ENCODE peak calls at places on chromosome 4, in four cellular contexts. M is heart right ventricle, D is neural progenitor cell, V is astrocyte of the spinal cord. N is an unnamed sample.
A peak's percentile ranks its signal among the peaks of the same experiment; 100 is the strongest.

GRCh38 chr4:108794136-108794535 is 31.3 kb upstream of the ETNPPL start:
- DNase-seq in M (no peak), D (no peak), V (peak; percentile 22), N (peak; percentile 61)

GRCh38 chr4:37758226-37758625 is 68.3 kb upstream of the PGM2 start:
- DNase-seq in M (peak; percentile 22), D (no peak), V (peak; percentile 41), N (no peak)

GRCh38 chr4:143743591-143743990 is 43.1 kb upstream of the FREM3 start:
- DNase-seq in M (no peak), D (no peak), V (no peak), N (no peak)

GRCh38 chr4:16692021-16692420 is 206.4 kb downstream of the LDB2 start:
- DNase-seq in M (no peak), D (no peak), V (no peak), N (no peak)

GRCh38 chr4:186936496-186937375 is 213.1 kb upstream of the FAT1 start:
- DNase-seq in M (no peak), D (no peak), V (peak; percentile 89), N (peak; percentile 32)

GRCh38 chr4:102451266-102451665 is 49.9 kb upstream of the NFKB1 start:
- DNase-seq in M (no peak), D (no peak), V (no peak), N (no peak)

GRCh38 chr4:183287677-183288076 is 32.4 kb downstream of the CLDN22 start:
- DNase-seq in M (no peak), D (no peak), V (no peak), N (no peak)

GRCh38 chr4:3385719-3386440 is 55.9 kb upstream of the HGFAC start:
- DNase-seq in M (no peak), D (no peak), V (no peak), N (no peak)

GRCh38 chr4:186191266-186192067 is at the start of gene CYP4V2:
- DNase-seq in M (peak; percentile 84), D (peak; percentile 85), V (peak; percentile 77), N (no peak)

GRCh38 chr4:21451032-21451431 is 497.5 kb downstream of the KCNIP4 start:
- DNase-seq in M (no peak), D (no peak), V (peak; percentile 74), N (peak; percentile 53)

GRCh38 chr4:41177016-41177415 is 37.3 kb downstream of the APBB2 start:
- DNase-seq in M (no peak), D (no peak), V (peak; percentile 79), N (no peak)

GRCh38 chr4:99410075-99410474 is 25.1 kb downstream of the ADH7 start:
- DNase-seq in M (no peak), D (no peak), V (no peak), N (no peak)

GRCh38 chr4:77776182-77777134 is 42.7 kb downstream of the CNOT6L start:
- DNase-seq in M (no peak), D (no peak), V (peak; percentile 5), N (no peak)

GRCh38 chr4:40453912-40454311 is 118.8 kb downstream of the CHRNA9 start:
- DNase-seq in M (no peak), D (no peak), V (no peak), N (no peak)

GRCh38 chr4:3207531-3208037 is 41.4 kb upstream of the MSANTD1 start:
- DNase-seq in M (no peak), D (no peak), V (no peak), N (no peak)

GRCh38 chr4:73208376-73208775 is 50.2 kb downstream of the ANKRD17 start:
- DNase-seq in M (no peak), D (no peak), V (peak; percentile 56), N (no peak)

GRCh38 chr4:76199664-76200211 is 13.9 kb downstream of the SCARB2 start:
- DNase-seq in M (no peak), D (no peak), V (peak; percentile 23), N (no peak)
- TF ChIP-seq CTCF in M (no peak), D (peak; percentile 14), V (no peak), N (no peak)

DNA sequence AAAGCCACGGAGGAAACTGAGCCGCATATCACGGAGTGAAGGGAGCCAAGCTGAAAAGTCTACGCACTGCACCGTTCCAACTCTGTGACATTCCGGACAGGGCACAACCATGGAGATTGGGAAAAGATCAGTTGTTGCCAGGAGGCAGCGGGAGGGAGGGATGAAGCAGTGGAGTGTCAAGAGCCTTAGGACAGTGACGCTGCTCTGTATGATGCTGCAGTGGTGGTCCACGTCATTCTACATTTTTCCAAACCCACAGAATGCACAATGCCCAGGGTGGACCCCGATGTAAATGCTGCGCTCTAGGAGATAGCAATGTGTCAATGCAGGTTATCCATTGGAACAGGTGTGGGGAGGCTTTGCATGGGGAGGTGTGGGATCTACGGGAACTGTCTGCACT is 7.5 kb upstream of the WFS1 start:
- DNase-seq in M (no peak), D (no peak), V (no peak), N (no peak)
- H3K4me3 ChIP-seq in M (no peak overlapping the region), D (no peak overlapping the region), V (no peak overlapping the region), N (no peak overlapping the region)

DNA sequence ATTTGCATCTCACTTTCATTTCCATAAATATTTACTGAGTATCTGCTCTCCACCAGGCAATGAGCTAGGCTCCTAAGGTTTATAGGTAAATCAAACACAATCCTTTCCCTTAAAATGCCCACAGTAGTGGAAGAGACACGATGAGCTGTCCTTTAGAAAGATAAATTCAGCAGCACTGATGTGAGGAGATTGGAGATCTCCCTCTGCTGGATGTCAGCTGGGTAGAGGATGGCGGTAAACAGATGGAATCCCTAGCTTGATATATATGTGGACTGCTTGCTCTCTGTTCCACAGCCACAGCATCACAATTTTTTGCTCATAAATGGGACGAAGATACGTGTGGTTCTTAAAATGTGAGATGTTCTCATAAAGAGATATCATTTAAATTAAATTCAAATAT is 216.4 kb upstream of the RASGEF1B start:
- DNase-seq in M (no peak), D (no peak), V (no peak), N (no peak)
- TF ChIP-seq CTCF in M (peak; percentile 18), D (peak; percentile 20), V (peak; percentile 5), N (peak; percentile 17)

DNA sequence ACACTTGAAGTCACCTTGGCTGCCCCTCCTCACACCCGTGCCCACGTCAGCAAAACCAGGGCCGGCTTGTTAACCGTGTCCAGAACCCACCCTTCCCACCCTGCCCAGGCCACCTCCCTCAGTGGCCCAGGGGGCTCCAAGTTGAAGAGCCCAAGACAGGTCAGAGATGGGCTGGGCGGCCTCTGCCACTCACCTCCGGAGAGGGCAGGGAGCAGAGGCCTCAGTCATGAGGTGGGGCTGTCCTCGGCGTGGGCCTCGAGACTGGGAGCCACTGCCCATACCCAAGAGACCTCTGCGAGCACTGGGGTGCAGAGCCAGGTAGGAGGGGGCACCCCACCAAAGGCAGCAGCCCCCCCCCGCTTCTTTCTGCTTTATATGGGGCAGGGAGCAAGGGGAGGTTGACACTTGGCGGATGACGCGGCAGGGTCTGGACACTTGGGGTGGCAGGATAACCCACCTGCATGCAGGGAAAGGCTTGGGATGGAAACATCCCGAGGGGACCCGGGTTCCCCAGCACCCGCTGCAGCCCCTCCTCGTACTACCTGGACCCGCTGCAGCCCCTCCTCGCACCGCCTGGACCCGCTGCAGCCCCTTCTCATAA is 38.0 kb upstream of the SPON2 start:
- DNase-seq in M (no peak), D (no peak), V (no peak), N (no peak)
- H3K4me3 ChIP-seq in M (no peak overlapping the region), D (no peak overlapping the region), V (no peak overlapping the region), N (no peak overlapping the region)

GRCh38 chr4:78788005-78788889 is 12.1 kb downstream of the BMP2K start:
- DNase-seq in M (no peak), D (no peak), V (peak; percentile 16), N (no peak)

GRCh38 chr4:78781925-78782324 is 5.8 kb downstream of the BMP2K start:
- DNase-seq in M (no peak), D (no peak), V (no peak), N (no peak)

GRCh38 chr4:78784255-78784654 is 8.1 kb downstream of the BMP2K start:
- DNase-seq in M (no peak), D (peak; percentile 31), V (peak; percentile 66), N (no peak)

GRCh38 chr4:78787392-78788004 is 11.3 kb downstream of the BMP2K start:
- DNase-seq in M (no peak), D (peak; percentile 57), V (no peak), N (no peak)
- TF ChIP-seq CTCF in M (no peak), D (no peak), V (no peak), N (no peak)